ENCODE peak calls at places on chromosomes 16 and 17, in five cellular contexts. V, T, H, I and A are unnamed samples.

GRCh38 chr17:73072254-73072962 is 20.1 kb downstream of the SLC39A11 start:
- DNase-seq in V (no peak), T (no peak), H (no peak), I (no peak), A (no peak)

GRCh38 chr17:59399914-59400313 is 68.5 kb downstream of the YPEL2 start:
- DNase-seq in V (no peak), T (no peak), H (no peak), I (no peak), A (no peak)

GRCh38 chr17:40015998-40016691 is 905 bp downstream of the CSF3 start:
- DNase-seq in V (no peak), T (no peak), H (no peak), I (no peak), A (no peak)

GRCh38 chr16:88619859-88620655 is 18.3 kb upstream of the IL17C start:
- DNase-seq in V (peak; percentile 77), T (no peak), H (no peak), I (no peak), A (peak; percentile 97)

GRCh38 chr16:47779201-47780016 is 318.3 kb downstream of the PHKB start:
- DNase-seq in V (no peak), T (no peak), H (no peak), I (no peak), A (peak; percentile 6)

GRCh38 chr16:70157477-70158260 is 15.9 kb upstream of the CLEC18C start:
- DNase-seq in V (no peak), T (no peak), H (no peak), I (no peak), A (no peak)

GRCh38 chr16:59295474-59295873 is 561.4 kb upstream of the GOT2 start:
- DNase-seq in V (no peak), T (no peak), H (no peak), I (no peak), A (no peak)

GRCh38 chr16:383326-384020 is 1.7 kb upstream of the PGAP6 start:
- DNase-seq in V (peak; percentile 36), T (no peak), H (no peak), I (no peak), A (peak; percentile 34)

GRCh38 chr16:56866955-56867830 is 2.2 kb downstream of the SLC12A3 start:
- DNase-seq in V (peak; percentile 41), T (no peak), H (peak; percentile 51), I (no peak), A (peak; percentile 41)

GRCh38 chr16:2884041-2884451 is 1.0 kb downstream of the FLYWCH2 start:
- DNase-seq in V (no peak), T (no peak), H (no peak), I (no peak), A (no peak)

GRCh38 chr16:48117217-48118105 is 38.3 kb downstream of the ABCC12 start:
- DNase-seq in V (peak; percentile 33), T (peak; percentile 41), H (no peak), I (peak; percentile 14), A (peak; percentile 36)

GRCh38 chr16:82138478-82139285 is 31.3 kb downstream of the MPHOSPH6 start:
- DNase-seq in V (no peak), T (no peak), H (no peak), I (no peak), A (no peak)

GRCh38 chr17:10077561-10078299 is 120.7 kb downstream of the GAS7 start:
- DNase-seq in V (peak; percentile 30), T (no peak), H (no peak), I (no peak), A (peak; percentile 30)

GRCh38 chr17:58308173-58308984 is 20.2 kb downstream of the TSPOAP1 start:
- DNase-seq in V (peak; percentile 3), T (peak; percentile 27), H (no peak), I (no peak), A (no peak)

GRCh38 chr17:74466111-74466784 is at the start of gene CD300A:
- DNase-seq in V (no peak), T (peak; percentile 63), H (no peak), I (peak; percentile 10), A (no peak)

GRCh38 chr16:81238296-81239011 is at the start of gene BCO1:
- DNase-seq in V (no peak), T (peak; percentile 29), H (peak; percentile 22), I (no peak), A (no peak)

GRCh38 chr17:64009571-64010402 is 10.6 kb downstream of the ICAM2 start:
- DNase-seq in V (no peak), T (no peak), H (no peak), I (no peak), A (no peak)

GRCh38 chr16:72092832-72093447 is 480 bp downstream of the TXNL4B start:
- DNase-seq in V (no peak), T (no peak), H (peak; percentile 22), I (no peak), A (no peak)

GRCh38 chr17:43702636-43703035 is 40.9 kb upstream of the MEOX1 start:
- DNase-seq in V (no peak), T (no peak), H (no peak), I (no peak), A (no peak)

GRCh38 chr16:61595605-61596004 is 440.6 kb downstream of the CDH8 start:
- DNase-seq in V (no peak), T (no peak), H (no peak), I (no peak), A (no peak)

GRCh38 chr16:88376835-88377726 is 5.7 kb upstream of the ZNF469 start:
- DNase-seq in V (no peak), T (no peak), H (no peak), I (no peak), A (no peak)

GRCh38 chr17:46984892-46985291 is 5.8 kb upstream of the RPRML start:
- DNase-seq in V (no peak), T (no peak), H (no peak), I (no peak), A (no peak)

GRCh38 chr16:1297413-1297773 is 12.0 kb upstream of the UBE2I start:
- DNase-seq in V (no peak), T (no peak), H (no peak), I (no peak), A (no peak)

GRCh38 chr16:46996391-46996790 is 22.9 kb upstream of the DNAJA2 start:
- DNase-seq in V (no peak), T (no peak), H (no peak), I (no peak), A (no peak)

GRCh38 chr16:78816499-78817441 is 717.3 kb downstream of the WWOX start:
- DNase-seq in V (no peak), T (no peak), H (no peak), I (no peak), A (no peak)

GRCh38 chr17:43851744-43852143 is 4.8 kb downstream of the CD300LG start:
- DNase-seq in V (no peak), T (no peak), H (no peak), I (no peak), A (no peak)

GRCh38 chr17:17743391-17744112 is 62.3 kb downstream of the RAI1 start:
- DNase-seq in V (no peak), T (no peak), H (no peak), I (no peak), A (no peak)

GRCh38 chr16:89308391-89309333 is 91.2 kb downstream of the ZNF778 start:
- DNase-seq in V (no peak), T (no peak), H (no peak), I (no peak), A (peak; percentile 73)

GRCh38 chr17:67467500-67468481 is 90.7 kb downstream of the PITPNC1 start:
- DNase-seq in V (no peak), T (no peak), H (no peak), I (no peak), A (no peak)

GRCh38 chr16:57801098-57801855 is 1.0 kb downstream of the KIFC3 start:
- DNase-seq in V (no peak), T (no peak), H (no peak), I (no peak), A (no peak)

GRCh38 chr16:56988948-56989945 is at the start of gene NLRC5:
- DNase-seq in V (peak; percentile 85), T (peak; percentile 86), H (peak; percentile 60), I (peak; percentile 46), A (peak; percentile 89)

GRCh38 chr17:3534881-3535252 is 22.7 kb downstream of the TRPV3 start:
- DNase-seq in V (no peak), T (no peak), H (no peak), I (no peak), A (peak; percentile 35)

GRCh38 chr17:17702821-17703607 is 21.8 kb downstream of the RAI1 start:
- DNase-seq in V (no peak), T (no peak), H (no peak), I (no peak), A (no peak)